ENCODE peak calls at places on chromosomes 2 and 18, in seven cellular contexts. S, G, Z, H, N, Y and D are unnamed samples. For H3K27me3, the result is how much of the 10 kb centered on the place peaks cover.

GRCh38 chr2:112156152-112156986 is 18.2 kb downstream of the FBLN7 start:
- DNase-seq in S (peak), Z (no peak), G (peak), N (no peak), H (peak), Y (no peak), D (peak)

GRCh38 chr2:72555943-72556342 is 269.9 kb downstream of the EXOC6B start:
- DNase-seq in H (no peak), N (no peak), Z (no peak), G (no peak), Y (no peak), S (no peak), D (no peak)

GRCh38 chr2:151638188-151638933 is 95.9 kb downstream of the NEB start:
- DNase-seq in S (no peak), G (no peak), Y (no peak), Z (no peak), N (no peak), H (peak), D (no peak)

GRCh38 chr2:144472911-144473310 is 47.0 kb downstream of the ZEB2 start:
- DNase-seq in Y (no peak), G (no peak), N (no peak), H (no peak), Z (no peak), S (no peak), D (no peak)

GRCh38 chr2:148487439-148487838 is 157.1 kb upstream of the EPC2 start:
- DNase-seq in Z (no peak), S (no peak), G (no peak), N (no peak), Y (no peak), H (no peak), D (no peak)

GRCh38 chr18:13397504-13398163 is 179.1 kb downstream of the LDLRAD4 start:
- DNase-seq in N (no peak), G (no peak), Z (no peak), Y (no peak), S (no peak), H (no peak), D (no peak)

GRCh38 chr2:9656270-9656766 is 25.5 kb upstream of the YWHAQ start:
- DNase-seq in Z (no peak), S (peak), N (no peak), H (peak), G (no peak), Y (no peak), D (no peak)

GRCh38 chr18:26190506-26190905 is 35.7 kb upstream of the TAF4B start:
- DNase-seq in G (no peak), S (no peak), Z (no peak), H (no peak), N (no peak), Y (no peak), D (no peak)

GRCh38 chr18:60075477-60075876 is 175.7 kb downstream of the PMAIP1 start:
- DNase-seq in S (no peak), Z (no peak), H (no peak), Y (no peak), N (no peak), G (peak), D (peak)

GRCh38 chr2:47510745-47511144 is 107.8 kb downstream of the MSH2 start:
- DNase-seq in N (no peak), G (no peak), Z (no peak), S (no peak), Y (no peak), H (no peak), D (no peak)

GRCh38 chr2:182852090-182852489 is 14.3 kb downstream of the FRZB start:
- DNase-seq in H (no peak), S (no peak), Z (peak), N (no peak), Y (peak), G (no peak), D (no peak)

GRCh38 chr2:149339324-149339723 is 8.9 kb downstream of the LYPD6 start:
- DNase-seq in N (no peak), H (no peak), Y (no peak), S (no peak), Z (no peak), G (no peak), D (no peak)

GRCh38 chr2:144460981-144461766 is 58.7 kb downstream of the ZEB2 start:
- DNase-seq in S (peak), Z (peak), G (no peak), N (no peak), Y (peak), H (peak), D (no peak)

GRCh38 chr2:10527585-10527984 is 79.5 kb upstream of the ODC1 start:
- DNase-seq in N (no peak), Y (no peak), Z (no peak), S (no peak), G (no peak), H (no peak), D (no peak)

GRCh38 chr2:145464901-145465300 is 945.0 kb upstream of the ZEB2 start:
- DNase-seq in G (no peak), Y (no peak), Z (no peak), S (no peak), H (peak), N (no peak), D (no peak)

GRCh38 chr2:67015681-67016080 is 381.5 kb upstream of the ETAA1 start:
- DNase-seq in H (no peak), Z (no peak), Y (no peak), G (no peak), N (no peak), S (no peak), D (no peak)

GRCh38 chr2:118761791-118762190 is 85.7 kb downstream of the EN1 start:
- DNase-seq in G (no peak), N (no peak), H (no peak), Y (no peak), Z (no peak), S (no peak), D (no peak)

GRCh38 chr2:46493971-46494250 is 14.5 kb downstream of the TMEM247 start:
- DNase-seq in S (no peak), N (no peak), Y (no peak), Z (no peak), H (no peak), G (no peak), D (no peak)

GRCh38 chr2:220006152-220006551 is 378.7 kb downstream of the SLC4A3 start:
- DNase-seq in G (no peak), N (no peak), S (peak), Z (no peak), Y (peak), H (peak), D (no peak)

GRCh38 chr2:165275932-165276331 is 36.7 kb downstream of the SCN2A start:
- DNase-seq in S (no peak), Y (no peak), Z (no peak), H (no peak), G (no peak), N (no peak), D (no peak)

GRCh38 chr2:43110442-43110871 is 115.9 kb downstream of the ZFP36L2 start:
- DNase-seq in H (peak), Z (no peak), S (peak), Y (peak), G (no peak), N (no peak), D (peak)

GRCh38 chr18:60113396-60113795 is 213.6 kb downstream of the PMAIP1 start:
- DNase-seq in H (no peak), G (no peak), Z (no peak), N (no peak), S (no peak), Y (no peak), D (no peak)

GRCh38 chr2:56801770-56802169 is 618.0 kb downstream of the CCDC85A start:
- DNase-seq in S (no peak), N (no peak), Y (no peak), Z (no peak), G (no peak), H (peak), D (no peak)

GRCh38 chr2:170815311-170815710 is 1.4 kb upstream of the GAD1 start:
- DNase-seq in Y (no peak), Z (no peak), G (no peak), S (no peak), N (no peak), H (no peak), D (no peak)
- H3K27ac ChIP-seq in Y (no peak), Z (no peak), G (no peak), S (no peak), N (no peak), H (no peak), D (no peak)

GRCh38 chr18:44841769-44842587 is 161.3 kb downstream of the SETBP1 start:
- DNase-seq in G (no peak), N (no peak), S (no peak), H (no peak), Z (no peak), Y (no peak), D (no peak)

GRCh38 chr18:44841221-44841620 is 160.5 kb downstream of the SETBP1 start:
- DNase-seq in G (no peak), Z (no peak), N (no peak), Y (no peak), H (peak), S (no peak), D (no peak)

GRCh38 chr18:44844486-44844885 is 163.8 kb downstream of the SETBP1 start:
- DNase-seq in S (no peak), H (no peak), N (no peak), Y (no peak), Z (no peak), G (no peak), D (no peak)

GRCh38 chr18:44840053-44840826 is 159.6 kb downstream of the SETBP1 start:
- DNase-seq in Y (peak), Z (no peak), G (no peak), S (no peak), H (peak), N (no peak), D (no peak)

GRCh38 chr18:44842588-44843412 is 162.1 kb downstream of the SETBP1 start:
- DNase-seq in N (no peak), S (no peak), Y (no peak), Z (no peak), G (no peak), H (no peak), D (no peak)
- TF ChIP-seq CTCF in N (no peak), S (no peak), Y (no peak), Z (no peak), G (no peak), H (no peak), D (no peak)

DNA sequence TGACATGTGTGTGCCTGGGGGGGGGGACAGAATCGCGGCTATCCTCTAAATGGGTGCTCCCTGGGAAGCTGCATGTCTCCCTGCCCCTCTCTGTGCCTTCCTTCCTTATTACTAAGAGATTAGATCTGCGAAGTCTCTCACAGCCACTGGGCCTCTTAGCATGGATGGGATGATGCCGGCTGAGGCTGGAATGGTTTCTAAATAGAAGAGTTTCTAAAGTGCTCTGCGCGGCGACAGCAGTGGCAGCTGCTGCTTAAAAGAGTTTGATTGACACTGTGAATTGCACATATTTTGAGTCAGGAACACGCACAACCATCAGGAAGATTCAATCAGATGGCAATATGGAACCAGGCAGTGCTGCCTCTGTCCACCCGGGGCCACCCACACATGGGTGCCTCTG is 163.7 kb downstream of the CLIP4 start:
- DNase-seq in G (no peak), N (no peak), S (no peak), Z (no peak), Y (no peak), H (no peak), D (peak)
- H3K27me3 ChIP-seq in G (under half), N (under half), S (under half), Z (under half), Y (under half), H (under half), D (under half)

GRCh38 chr2:223896751-223897320 is 48.3 kb downstream of the WDFY1 start:
- DNase-seq in H (peak), S (peak), G (no peak), N (no peak), Y (no peak), Z (no peak), D (no peak)

GRCh38 chr2:223897669-223898314 is 47.3 kb downstream of the WDFY1 start:
- DNase-seq in G (no peak), S (no peak), H (no peak), N (no peak), Z (no peak), Y (no peak), D (no peak)

GRCh38 chr2:223900066-223900465 is 45.1 kb downstream of the WDFY1 start:
- DNase-seq in S (no peak), H (no peak), G (no peak), Y (no peak), Z (no peak), N (no peak), D (no peak)

GRCh38 chr2:223894009-223894408 is 51.1 kb downstream of the WDFY1 start:
- DNase-seq in N (no peak), H (no peak), Y (no peak), S (no peak), G (no peak), Z (no peak), D (no peak)

GRCh38 chr2:223894968-223895367 is 50.2 kb downstream of the WDFY1 start:
- DNase-seq in G (no peak), S (no peak), N (no peak), Y (no peak), Z (no peak), H (no peak), D (no peak)
- H3K27ac ChIP-seq in G (no peak), S (no peak), N (no peak), Y (no peak), Z (no peak), H (no peak), D (no peak)

GRCh38 chr2:173216668-173217067 is 138.0 kb upstream of the CDCA7 start:
- DNase-seq in S (no peak), H (no peak), Z (no peak), G (no peak), Y (no peak), N (no peak), D (no peak)
- TF ChIP-seq CTCF in S (no peak), H (no peak), Z (no peak), G (no peak), Y (no peak), N (no peak), D (no peak)

GRCh38 chr2:23460228-23460627 is 75.2 kb downstream of the KLHL29 start:
- DNase-seq in Z (no peak), H (peak), N (no peak), G (no peak), S (peak), Y (no peak), D (no peak)
- H3K27me3 ChIP-seq in Z (under half), H (under half), N (under half), G (under half), S (under half), Y (under half), D (under half)

DNA sequence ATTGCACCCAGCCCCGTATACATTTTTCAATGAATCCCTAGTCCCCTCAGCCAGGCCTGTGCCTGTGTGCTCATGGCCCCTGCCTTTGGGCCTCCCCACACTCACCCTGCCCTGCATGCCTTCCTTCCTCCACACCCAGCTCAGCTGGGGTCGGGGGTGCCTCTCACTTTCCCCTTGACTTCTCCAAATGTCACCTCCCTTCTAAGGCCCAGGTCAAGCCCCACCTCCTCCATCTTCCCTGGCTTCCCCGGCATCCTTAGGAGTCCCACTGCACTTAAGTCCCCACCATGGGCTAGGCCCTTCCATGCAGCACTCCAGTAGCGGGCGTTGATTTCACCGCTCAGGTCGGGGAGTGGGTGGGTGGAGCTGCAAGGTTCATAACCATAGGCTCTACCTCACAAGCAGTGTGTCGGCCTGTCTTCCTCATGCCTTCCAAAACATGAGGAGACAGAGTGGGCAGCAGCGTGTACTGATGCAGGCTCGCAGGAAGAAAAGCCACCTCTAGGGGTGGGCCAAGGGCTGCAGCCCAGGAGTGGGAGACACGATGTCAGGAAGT is 47.7 kb downstream of the DNMT3A start:
- DNase-seq in H (no peak), Y (no peak), Z (no peak), S (no peak), G (no peak), N (no peak), D (no peak)
- H3K27ac ChIP-seq in H (no peak), Y (peak), Z (peak), S (no peak), G (peak), N (peak), D (peak)

DNA sequence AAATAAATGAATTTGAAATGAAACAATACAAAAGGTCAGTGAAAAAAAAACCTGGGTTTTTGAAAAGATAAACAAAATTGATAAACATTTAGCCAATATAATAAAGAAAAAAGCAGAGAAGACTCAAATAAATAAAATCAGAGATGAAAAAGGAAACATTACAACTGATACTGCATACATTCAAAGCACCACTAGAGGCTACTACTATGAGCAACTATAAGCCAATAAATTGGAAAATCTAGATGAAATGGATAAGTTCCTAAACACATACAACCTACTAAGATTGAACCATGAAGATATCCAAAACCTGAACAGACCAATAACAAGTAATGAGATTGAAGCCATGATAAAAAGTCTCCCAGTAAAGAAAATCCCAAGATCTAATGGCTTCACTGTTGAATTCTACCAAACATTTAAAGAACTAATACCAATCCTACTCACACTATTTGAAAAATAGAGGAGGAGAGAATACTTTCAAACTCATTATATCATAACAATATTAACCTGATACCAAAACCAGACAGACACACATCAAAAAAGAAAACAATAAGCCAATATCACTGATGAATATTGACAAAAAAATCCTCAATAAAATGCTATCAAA is 80.8 kb upstream of the CERS6 start:
- DNase-seq in G (no peak), N (no peak), H (no peak), Y (no peak), S (no peak), Z (no peak), D (no peak)
- TF ChIP-seq CTCF in G (peak), N (no peak), H (peak), Y (peak), S (no peak), Z (no peak), D (no peak)

GRCh38 chr2:2726163-2726562 is 395.1 kb upstream of the MYT1L start:
- DNase-seq in S (no peak), G (no peak), N (no peak), Y (no peak), Z (no peak), H (no peak), D (no peak)
- H3K27me3 ChIP-seq in S (under half), G (under half), N (under half), Y (under half), Z (under half), H (under half), D (under half)

GRCh38 chr2:205681836-205682238 is 464 bp upstream of the NRP2 start:
- DNase-seq in Z (no peak), S (no peak), N (no peak), G (peak), Y (no peak), H (no peak), D (no peak)
- H3K27ac ChIP-seq in Z (peak), S (peak), N (peak), G (peak), Y (peak), H (peak), D (peak)